ENCODE peak calls at places on chromosomes 16 and 17, in five cellular contexts. One of them, this sample, is unnamed.

GRCh38 chr16:88685156-88686061 is 898 bp downstream of the SNAI3 start:
- DNase-seq in MCF 10A: peak
- DNase-seq in thoracic aorta: no peak
- DNase-seq in HFF-Myc: no peak
- DNase-seq in keratinocyte: no peak
- DNase-seq in this sample: peak

GRCh38 chr16:4321286-4322120 is 5.6 kb downstream of the GLIS2 start:
- DNase-seq in MCF 10A: no peak
- DNase-seq in thoracic aorta: no peak
- DNase-seq in HFF-Myc: no peak
- DNase-seq in keratinocyte: no peak
- DNase-seq in this sample: no peak

GRCh38 chr16:74902161-74902560 is 82.8 kb downstream of the WDR59 start:
- DNase-seq in MCF 10A: no peak
- DNase-seq in thoracic aorta: no peak
- DNase-seq in HFF-Myc: no peak
- DNase-seq in keratinocyte: no peak
- DNase-seq in this sample: no peak

GRCh38 chr17:34291721-34292348 is 6.3 kb downstream of the CCL11 start:
- DNase-seq in MCF 10A: no peak
- DNase-seq in thoracic aorta: no peak
- DNase-seq in HFF-Myc: no peak
- DNase-seq in keratinocyte: no peak
- DNase-seq in this sample: no peak

GRCh38 chr16:27749946-27750345 is 200.0 kb downstream of the KATNIP start:
- DNase-seq in MCF 10A: no peak
- DNase-seq in thoracic aorta: no peak
- DNase-seq in HFF-Myc: no peak
- DNase-seq in keratinocyte: no peak
- DNase-seq in this sample: no peak

GRCh38 chr17:33056392-33057146 is 64.9 kb downstream of the SPACA3 start:
- DNase-seq in MCF 10A: no peak
- DNase-seq in thoracic aorta: no peak
- DNase-seq in HFF-Myc: no peak
- DNase-seq in keratinocyte: no peak
- DNase-seq in this sample: no peak

GRCh38 chr16:23801387-23801786 is 34.4 kb upstream of the PRKCB start:
- DNase-seq in MCF 10A: peak
- DNase-seq in thoracic aorta: peak
- DNase-seq in HFF-Myc: peak
- DNase-seq in keratinocyte: no peak
- DNase-seq in this sample: peak

GRCh38 chr16:72860726-72861562 is 187.0 kb downstream of the ZFHX3 start:
- DNase-seq in MCF 10A: no peak
- DNase-seq in thoracic aorta: no peak
- DNase-seq in HFF-Myc: no peak
- DNase-seq in keratinocyte: no peak
- DNase-seq in this sample: no peak

GRCh38 chr16:80693553-80693952 is 110.8 kb downstream of the CDYL2 start:
- DNase-seq in MCF 10A: no peak
- DNase-seq in thoracic aorta: no peak
- DNase-seq in HFF-Myc: no peak
- DNase-seq in keratinocyte: no peak
- DNase-seq in this sample: no peak

GRCh38 chr17:44982113-44982702 is 14.1 kb upstream of the C1QL1 start:
- DNase-seq in MCF 10A: no peak
- DNase-seq in thoracic aorta: no peak
- DNase-seq in HFF-Myc: no peak
- DNase-seq in keratinocyte: no peak
- DNase-seq in this sample: no peak
- TF ChIP-seq CTCF in MCF 10A: no peak
- TF ChIP-seq CTCF in thoracic aorta: no peak
- TF ChIP-seq CTCF in HFF-Myc: no peak
- TF ChIP-seq CTCF in keratinocyte: no peak
- TF ChIP-seq CTCF in this sample: no peak

GRCh38 chr17:57288034-57288752 is 31.9 kb downstream of the MSI2 start:
- DNase-seq in MCF 10A: no peak
- DNase-seq in thoracic aorta: no peak
- DNase-seq in HFF-Myc: no peak
- DNase-seq in keratinocyte: no peak
- DNase-seq in this sample: no peak

GRCh38 chr17:57289613-57290012 is 33.3 kb downstream of the MSI2 start:
- DNase-seq in MCF 10A: no peak
- DNase-seq in thoracic aorta: no peak
- DNase-seq in HFF-Myc: no peak
- DNase-seq in keratinocyte: no peak
- DNase-seq in this sample: no peak

GRCh38 chr17:57289130-57289529 is 32.8 kb downstream of the MSI2 start:
- DNase-seq in MCF 10A: no peak
- DNase-seq in thoracic aorta: no peak
- DNase-seq in HFF-Myc: no peak
- DNase-seq in keratinocyte: no peak
- DNase-seq in this sample: no peak

GRCh38 chr17:57286372-57287105 is 30.2 kb downstream of the MSI2 start:
- DNase-seq in MCF 10A: no peak
- DNase-seq in thoracic aorta: no peak
- DNase-seq in HFF-Myc: no peak
- DNase-seq in keratinocyte: no peak
- DNase-seq in this sample: no peak

DNA sequence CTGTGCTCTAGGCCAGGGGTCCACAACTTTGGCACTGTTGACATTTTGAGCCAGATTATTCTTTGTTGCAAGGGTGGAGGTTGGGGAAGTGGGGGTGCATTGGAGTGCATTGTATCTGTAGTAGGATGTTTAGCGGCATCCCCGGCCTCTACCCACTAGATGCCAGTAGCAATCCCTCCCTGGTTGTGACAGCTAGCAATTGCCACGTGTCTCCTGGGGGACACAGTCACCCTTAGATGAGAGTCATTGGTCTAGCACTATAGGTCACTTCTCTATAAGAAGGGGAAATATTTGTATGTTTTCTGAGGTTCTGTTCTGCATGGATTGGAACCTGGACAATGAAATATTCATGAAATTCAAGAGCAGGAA is 32.4 kb downstream of the MSI2 start:
- DNase-seq in MCF 10A: no peak
- DNase-seq in thoracic aorta: no peak
- DNase-seq in HFF-Myc: no peak
- DNase-seq in keratinocyte: no peak
- DNase-seq in this sample: no peak
- TF ChIP-seq CTCF in MCF 10A: no peak
- TF ChIP-seq CTCF in thoracic aorta: no peak
- TF ChIP-seq CTCF in HFF-Myc: no peak
- TF ChIP-seq CTCF in keratinocyte: no peak
- TF ChIP-seq CTCF in this sample: no peak

GRCh38 chr16:16930309-16931000 is 540.3 kb downstream of the XYLT1 start:
- DNase-seq in MCF 10A: no peak
- DNase-seq in thoracic aorta: no peak
- DNase-seq in HFF-Myc: no peak
- DNase-seq in keratinocyte: no peak
- DNase-seq in this sample: no peak

GRCh38 chr16:16934660-16935059 is 536.1 kb downstream of the XYLT1 start:
- DNase-seq in MCF 10A: no peak
- DNase-seq in thoracic aorta: no peak
- DNase-seq in HFF-Myc: no peak
- DNase-seq in keratinocyte: no peak
- DNase-seq in this sample: no peak

GRCh38 chr16:16938009-16938408 is 532.8 kb downstream of the XYLT1 start:
- DNase-seq in MCF 10A: no peak
- DNase-seq in thoracic aorta: no peak
- DNase-seq in HFF-Myc: no peak
- DNase-seq in keratinocyte: no peak
- DNase-seq in this sample: no peak

GRCh38 chr16:16938980-16939379 is 531.8 kb downstream of the XYLT1 start:
- DNase-seq in MCF 10A: no peak
- DNase-seq in thoracic aorta: no peak
- DNase-seq in HFF-Myc: no peak
- DNase-seq in keratinocyte: no peak
- DNase-seq in this sample: no peak

DNA sequence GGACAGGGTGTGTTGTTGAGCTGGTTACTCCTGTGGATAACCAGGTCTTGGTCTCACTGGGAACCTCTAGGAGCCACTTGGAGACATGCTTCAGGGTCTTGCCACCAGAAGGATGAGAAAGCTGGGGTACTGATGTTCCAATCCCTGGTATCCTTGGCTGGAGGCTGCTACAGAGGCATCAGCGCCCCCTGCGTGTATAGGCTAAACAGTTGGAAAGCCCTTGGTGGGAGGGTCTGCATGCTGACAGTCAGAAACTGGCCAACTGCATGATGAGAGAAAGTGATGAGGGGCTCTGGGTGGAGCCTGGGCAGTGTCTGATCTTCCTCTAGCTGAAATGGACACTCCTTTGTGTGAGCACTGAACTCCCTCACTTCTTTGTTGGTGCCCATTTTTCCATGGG is 536.9 kb downstream of the XYLT1 start:
- DNase-seq in MCF 10A: no peak
- DNase-seq in thoracic aorta: no peak
- DNase-seq in HFF-Myc: no peak
- DNase-seq in keratinocyte: no peak
- DNase-seq in this sample: no peak
- TF ChIP-seq CTCF in MCF 10A: no peak
- TF ChIP-seq CTCF in thoracic aorta: no peak
- TF ChIP-seq CTCF in HFF-Myc: no peak
- TF ChIP-seq CTCF in keratinocyte: no peak
- TF ChIP-seq CTCF in this sample: no peak

DNA sequence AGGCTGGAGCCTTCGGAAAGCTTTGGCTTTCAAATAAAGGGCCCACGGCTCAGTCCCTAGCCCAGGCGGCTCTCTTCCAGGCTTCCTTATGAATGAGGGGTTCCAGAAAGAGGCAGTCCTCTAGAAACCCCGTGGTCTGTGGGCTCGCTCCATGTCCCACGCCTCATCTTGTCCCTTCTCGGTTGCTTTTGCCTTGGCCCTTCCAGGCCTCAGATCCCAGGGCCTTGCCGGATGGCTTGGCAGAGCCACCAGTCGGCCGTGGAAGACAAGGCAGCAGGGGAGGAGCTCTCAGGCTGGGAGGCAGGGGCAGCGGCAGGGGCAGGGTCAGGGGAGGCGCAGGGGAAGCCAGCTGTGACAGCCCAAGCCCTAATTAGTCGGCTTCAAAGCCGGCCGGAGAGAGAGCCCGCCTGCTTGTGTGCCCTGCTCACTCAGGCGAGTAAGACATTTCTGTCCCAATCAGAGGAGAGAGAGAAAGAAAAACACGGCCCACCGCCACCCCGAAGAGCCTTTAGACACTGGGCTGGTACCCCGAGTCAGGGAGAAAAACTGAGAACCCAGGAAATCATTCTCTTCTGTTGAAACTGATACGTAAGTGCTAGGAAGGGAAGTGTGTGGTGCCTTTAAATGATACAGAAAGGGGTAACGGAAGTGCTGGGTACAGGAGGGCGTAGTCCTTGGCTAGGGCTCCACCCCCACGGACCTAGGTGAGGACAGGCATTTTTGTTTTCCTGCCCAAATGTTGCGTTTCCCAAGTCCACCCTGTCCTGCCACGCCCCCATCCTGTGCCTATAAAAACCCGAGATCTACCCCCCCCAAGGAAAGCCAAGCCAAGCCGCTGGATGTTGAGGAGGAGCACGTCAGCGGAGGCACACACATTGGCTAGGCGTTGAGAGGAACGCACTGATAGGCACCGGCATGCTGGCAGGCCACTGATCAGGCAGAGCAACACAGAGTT is 27.8 kb upstream of the MEIOC start:
- DNase-seq in MCF 10A: no peak
- DNase-seq in thoracic aorta: no peak
- DNase-seq in HFF-Myc: no peak
- DNase-seq in keratinocyte: no peak
- DNase-seq in this sample: peak
- TF ChIP-seq CTCF in MCF 10A: no peak
- TF ChIP-seq CTCF in thoracic aorta: no peak
- TF ChIP-seq CTCF in HFF-Myc: no peak
- TF ChIP-seq CTCF in keratinocyte: no peak
- TF ChIP-seq CTCF in this sample: no peak

DNA sequence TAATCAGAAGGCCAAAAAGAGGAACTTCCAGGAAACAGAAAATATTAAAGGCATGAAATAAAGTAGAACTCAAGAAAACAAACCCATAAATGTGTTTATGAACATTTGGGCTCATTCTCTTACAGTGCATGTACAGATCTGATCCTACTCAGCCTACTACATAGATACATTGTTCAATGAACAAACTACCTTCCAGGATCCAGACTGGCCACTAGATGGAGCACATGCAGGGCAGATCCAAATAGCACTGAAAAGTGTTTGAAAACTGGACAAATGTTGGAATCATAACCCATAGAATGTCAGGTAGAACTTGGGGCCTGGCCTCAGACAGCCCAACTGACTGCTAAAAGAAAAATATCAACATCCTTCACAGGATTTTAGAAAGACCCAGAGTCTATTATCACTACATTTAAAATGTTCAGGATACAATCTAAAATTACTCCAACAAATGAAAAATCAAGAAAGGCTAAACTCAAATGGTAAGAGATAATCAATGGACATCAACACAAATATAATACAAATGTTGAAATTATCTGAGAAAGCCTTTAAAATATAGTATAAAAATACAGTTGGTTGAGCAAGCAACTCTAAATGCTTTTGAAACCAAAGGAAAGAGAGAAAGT is 122.4 kb upstream of the NUDT7 start:
- DNase-seq in MCF 10A: peak
- DNase-seq in thoracic aorta: no peak
- DNase-seq in HFF-Myc: no peak
- DNase-seq in keratinocyte: no peak
- DNase-seq in this sample: peak
- TF ChIP-seq CTCF in MCF 10A: peak
- TF ChIP-seq CTCF in thoracic aorta: peak
- TF ChIP-seq CTCF in HFF-Myc: peak
- TF ChIP-seq CTCF in keratinocyte: peak
- TF ChIP-seq CTCF in this sample: peak

GRCh38 chr17:68334393-68334792 is 43.1 kb downstream of the ARSG start:
- DNase-seq in MCF 10A: no peak
- DNase-seq in thoracic aorta: no peak
- DNase-seq in HFF-Myc: no peak
- DNase-seq in keratinocyte: no peak
- DNase-seq in this sample: no peak
- TF ChIP-seq CTCF in MCF 10A: no peak
- TF ChIP-seq CTCF in thoracic aorta: no peak
- TF ChIP-seq CTCF in HFF-Myc: no peak
- TF ChIP-seq CTCF in keratinocyte: no peak
- TF ChIP-seq CTCF in this sample: no peak

GRCh38 chr16:16991711-16992110 is 479.0 kb downstream of the XYLT1 start:
- DNase-seq in MCF 10A: no peak
- DNase-seq in thoracic aorta: no peak
- DNase-seq in HFF-Myc: no peak
- DNase-seq in keratinocyte: no peak
- DNase-seq in this sample: no peak
- TF ChIP-seq CTCF in MCF 10A: no peak
- TF ChIP-seq CTCF in thoracic aorta: no peak
- TF ChIP-seq CTCF in HFF-Myc: no peak
- TF ChIP-seq CTCF in keratinocyte: no peak
- TF ChIP-seq CTCF in this sample: no peak

GRCh38 chr16:66026211-66026610 is 340.3 kb upstream of the CDH5 start:
- DNase-seq in MCF 10A: peak
- DNase-seq in thoracic aorta: no peak
- DNase-seq in HFF-Myc: no peak
- DNase-seq in keratinocyte: no peak
- DNase-seq in this sample: no peak
- TF ChIP-seq CTCF in MCF 10A: no peak
- TF ChIP-seq CTCF in thoracic aorta: no peak
- TF ChIP-seq CTCF in HFF-Myc: peak
- TF ChIP-seq CTCF in keratinocyte: peak
- TF ChIP-seq CTCF in this sample: no peak

GRCh38 chr17:41449008-41449407 is 8.2 kb upstream of the KRT38 start:
- DNase-seq in MCF 10A: no peak
- DNase-seq in thoracic aorta: no peak
- DNase-seq in HFF-Myc: no peak
- DNase-seq in keratinocyte: no peak
- DNase-seq in this sample: no peak
- TF ChIP-seq CTCF in MCF 10A: no peak
- TF ChIP-seq CTCF in thoracic aorta: no peak
- TF ChIP-seq CTCF in HFF-Myc: no peak
- TF ChIP-seq CTCF in keratinocyte: no peak
- TF ChIP-seq CTCF in this sample: no peak

This sample was measured in GM10248.